ENCODE peak calls at places on chromosomes 13 and 19, in four cellular contexts. P, Z, X and E are unnamed samples.

GRCh38 chr13:108407495-108407894 is 138.0 kb downstream of the TNFSF13B start:
- DNase-seq in P (no peak), Z (no peak), X (no peak), E (no peak)

GRCh38 chr13:42750858-42751257 is 30.5 kb upstream of the FAM216B start:
- DNase-seq in P (no peak), Z (no peak), X (no peak), E (no peak)

GRCh38 chr13:112729408-112729807 is 39.6 kb downstream of the ATP11A start:
- DNase-seq in P (no peak), Z (no peak), X (no peak), E (no peak)

GRCh38 chr13:21117104-21117809 is 55.9 kb upstream of the LATS2 start:
- DNase-seq in P (no peak), Z (no peak), X (no peak), E (no peak)

GRCh38 chr19:16343156-16343555 is 18.5 kb downstream of the KLF2 start:
- DNase-seq in P (no peak), Z (no peak), X (no peak), E (no peak)

GRCh38 chr13:43196750-43197149 is 173.4 kb downstream of the DNAJC15 start:
- DNase-seq in P (no peak), Z (no peak), X (no peak), E (no peak)

GRCh38 chr13:23609414-23610186 is 39.4 kb downstream of the TNFRSF19 start:
- DNase-seq in P (no peak), Z (no peak), X (no peak), E (no peak)

GRCh38 chr19:3767050-3767449 is 4.6 kb downstream of the MRPL54 start:
- DNase-seq in P (no peak), Z (no peak), X (no peak), E (no peak)

GRCh38 chr13:108609353-108609752 is 20.1 kb upstream of the MYO16 start:
- DNase-seq in P (no peak), Z (no peak), X (no peak), E (no peak)

GRCh38 chr13:48223016-48223385 is 10.0 kb upstream of the ITM2B start:
- DNase-seq in P (no peak), Z (no peak), X (no peak), E (no peak)

GRCh38 chr19:39415111-39416046 is 2.9 kb downstream of the PLEKHG2 start:
- DNase-seq in P (no peak), Z (no peak), X (no peak), E (no peak)